ENCODE peak calls at places on chromosomes 12 and 14, in ten cellular contexts. One of them, this sample, is unnamed. For H3K36me3, the result is how much of the 10 kb centered on the place peaks cover.

GRCh38 chr12:42759622-42760273 is 170.2 kb upstream of the PRICKLE1 start:
- DNase-seq in transverse colon: peak
- DNase-seq in HepG2: no peak
- DNase-seq in tibial artery: peak
- DNase-seq in IMR-90: peak
- DNase-seq in vagina: no peak
- DNase-seq in hepatocyte: peak
- DNase-seq in K562: no peak
- DNase-seq in GM23338: no peak
- DNase-seq in PC-9: peak
- DNase-seq in this sample: no peak

GRCh38 chr12:3257411-3257810 is 180.2 kb downstream of the TSPAN9 start:
- DNase-seq in transverse colon: no peak
- DNase-seq in HepG2: no peak
- DNase-seq in tibial artery: no peak
- DNase-seq in IMR-90: no peak
- DNase-seq in vagina: no peak
- DNase-seq in hepatocyte: no peak
- DNase-seq in K562: no peak
- DNase-seq in GM23338: no peak
- DNase-seq in PC-9: peak
- DNase-seq in this sample: no peak

GRCh38 chr12:84161296-84161695 is 751.3 kb downstream of the SLC6A15 start:
- DNase-seq in transverse colon: no peak
- DNase-seq in HepG2: no peak
- DNase-seq in tibial artery: no peak
- DNase-seq in IMR-90: no peak
- DNase-seq in vagina: no peak
- DNase-seq in hepatocyte: no peak
- DNase-seq in K562: no peak
- DNase-seq in GM23338: no peak
- DNase-seq in PC-9: no peak
- DNase-seq in this sample: no peak

GRCh38 chr12:8709124-8709830 is 11.5 kb downstream of the RIMKLB start:
- DNase-seq in transverse colon: peak
- DNase-seq in HepG2: no peak
- DNase-seq in tibial artery: peak
- DNase-seq in IMR-90: no peak
- DNase-seq in vagina: no peak
- DNase-seq in hepatocyte: no peak
- DNase-seq in K562: no peak
- DNase-seq in GM23338: no peak
- DNase-seq in PC-9: no peak
- DNase-seq in this sample: peak

GRCh38 chr14:75968461-75968860 is 13.3 kb downstream of the TGFB3 start:
- DNase-seq in transverse colon: no peak
- DNase-seq in HepG2: no peak
- DNase-seq in tibial artery: peak
- DNase-seq in IMR-90: no peak
- DNase-seq in vagina: no peak
- DNase-seq in hepatocyte: no peak
- DNase-seq in K562: no peak
- DNase-seq in GM23338: no peak
- DNase-seq in PC-9: no peak
- DNase-seq in this sample: no peak

GRCh38 chr12:117053050-117053400 is 46.2 kb downstream of the TESC start:
- DNase-seq in transverse colon: no peak
- DNase-seq in HepG2: no peak
- DNase-seq in tibial artery: no peak
- DNase-seq in IMR-90: no peak
- DNase-seq in vagina: no peak
- DNase-seq in hepatocyte: no peak
- DNase-seq in K562: no peak
- DNase-seq in GM23338: no peak
- DNase-seq in PC-9: no peak
- DNase-seq in this sample: no peak

GRCh38 chr12:57237952-57238853 is 8.7 kb downstream of the SHMT2 start:
- DNase-seq in transverse colon: peak
- DNase-seq in HepG2: no peak
- DNase-seq in tibial artery: no peak
- DNase-seq in IMR-90: no peak
- DNase-seq in vagina: no peak
- DNase-seq in hepatocyte: no peak
- DNase-seq in K562: peak
- DNase-seq in GM23338: peak
- DNase-seq in PC-9: no peak
- DNase-seq in this sample: peak

GRCh38 chr12:26839551-26839950 is 6.6 kb upstream of the ITPR2 start:
- DNase-seq in transverse colon: no peak
- DNase-seq in HepG2: no peak
- DNase-seq in tibial artery: no peak
- DNase-seq in IMR-90: no peak
- DNase-seq in vagina: no peak
- DNase-seq in hepatocyte: no peak
- DNase-seq in K562: no peak
- DNase-seq in GM23338: no peak
- DNase-seq in PC-9: no peak
- DNase-seq in this sample: no peak

GRCh38 chr12:128069359-128069997 is 197.5 kb upstream of the TMEM132C start:
- DNase-seq in transverse colon: peak
- DNase-seq in HepG2: peak
- DNase-seq in tibial artery: no peak
- DNase-seq in IMR-90: peak
- DNase-seq in vagina: no peak
- DNase-seq in hepatocyte: peak
- DNase-seq in K562: peak
- DNase-seq in GM23338: peak
- DNase-seq in PC-9: no peak
- DNase-seq in this sample: peak

GRCh38 chr14:81256289-81256960 is 35.7 kb upstream of the GTF2A1 start:
- DNase-seq in transverse colon: no peak
- DNase-seq in HepG2: no peak
- DNase-seq in tibial artery: no peak
- DNase-seq in IMR-90: no peak
- DNase-seq in vagina: no peak
- DNase-seq in hepatocyte: no peak
- DNase-seq in K562: no peak
- DNase-seq in GM23338: no peak
- DNase-seq in PC-9: no peak
- DNase-seq in this sample: no peak

GRCh38 chr14:100692859-100693558 is 33.7 kb upstream of the DLK1 start:
- DNase-seq in transverse colon: no peak
- DNase-seq in HepG2: peak
- DNase-seq in tibial artery: no peak
- DNase-seq in IMR-90: peak
- DNase-seq in vagina: no peak
- DNase-seq in hepatocyte: peak
- DNase-seq in K562: no peak
- DNase-seq in GM23338: no peak
- DNase-seq in PC-9: peak
- DNase-seq in this sample: peak

GRCh38 chr14:88184956-88185355 is 138.1 kb downstream of the KCNK10 start:
- DNase-seq in transverse colon: no peak
- DNase-seq in HepG2: no peak
- DNase-seq in tibial artery: no peak
- DNase-seq in IMR-90: no peak
- DNase-seq in vagina: no peak
- DNase-seq in hepatocyte: no peak
- DNase-seq in K562: no peak
- DNase-seq in GM23338: no peak
- DNase-seq in PC-9: no peak
- DNase-seq in this sample: no peak

GRCh38 chr12:127928615-127929014 is 338.4 kb upstream of the TMEM132C start:
- DNase-seq in transverse colon: no peak
- DNase-seq in HepG2: no peak
- DNase-seq in tibial artery: no peak
- DNase-seq in IMR-90: no peak
- DNase-seq in vagina: no peak
- DNase-seq in hepatocyte: no peak
- DNase-seq in K562: no peak
- DNase-seq in GM23338: no peak
- DNase-seq in PC-9: no peak
- DNase-seq in this sample: peak

GRCh38 chr14:90045608-90046007 is 16.2 kb upstream of the KCNK13 start:
- DNase-seq in transverse colon: no peak
- DNase-seq in HepG2: peak
- DNase-seq in tibial artery: no peak
- DNase-seq in IMR-90: no peak
- DNase-seq in vagina: no peak
- DNase-seq in hepatocyte: no peak
- DNase-seq in K562: no peak
- DNase-seq in GM23338: no peak
- DNase-seq in PC-9: no peak
- DNase-seq in this sample: no peak

GRCh38 chr14:101965145-101965531 is 765 bp downstream of the DYNC1H1 start:
- DNase-seq in transverse colon: peak
- DNase-seq in HepG2: peak
- DNase-seq in tibial artery: peak
- DNase-seq in IMR-90: peak
- DNase-seq in vagina: no peak
- DNase-seq in hepatocyte: peak
- DNase-seq in K562: no peak
- DNase-seq in GM23338: peak
- DNase-seq in PC-9: peak
- DNase-seq in this sample: peak

GRCh38 chr12:31324845-31325523 is 966 bp downstream of the SINHCAF start:
- DNase-seq in transverse colon: peak
- DNase-seq in HepG2: no peak
- DNase-seq in tibial artery: peak
- DNase-seq in IMR-90: peak
- DNase-seq in vagina: peak
- DNase-seq in hepatocyte: peak
- DNase-seq in K562: peak
- DNase-seq in GM23338: peak
- DNase-seq in PC-9: no peak
- DNase-seq in this sample: peak

DNA sequence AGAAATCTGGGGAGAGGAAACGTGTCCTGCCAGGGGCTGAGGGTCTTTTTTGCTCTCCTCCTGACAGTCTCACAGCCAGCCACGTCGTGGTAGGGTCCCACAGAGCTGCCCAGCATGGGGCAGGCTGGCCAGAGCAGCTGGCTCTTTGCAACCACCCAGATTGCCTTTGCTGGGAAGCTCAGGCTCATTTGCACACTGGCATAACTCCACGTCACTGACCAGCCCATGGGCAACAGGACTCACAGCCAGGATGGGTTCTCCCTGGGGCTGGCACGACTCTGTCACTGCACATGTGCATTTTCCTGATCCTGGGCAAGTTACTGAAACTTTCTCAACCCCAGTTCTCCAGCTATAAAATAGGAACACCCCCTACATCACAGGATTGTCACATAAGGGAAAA is 242.2 kb downstream of the DPF3 start:
- DNase-seq in transverse colon: no peak
- DNase-seq in HepG2: no peak
- DNase-seq in tibial artery: no peak
- DNase-seq in IMR-90: no peak
- DNase-seq in vagina: peak
- DNase-seq in hepatocyte: no peak
- DNase-seq in K562: no peak
- DNase-seq in GM23338: no peak
- DNase-seq in PC-9: no peak
- DNase-seq in this sample: no peak
- H3K27ac ChIP-seq in transverse colon: no peak
- H3K27ac ChIP-seq in HepG2: no peak
- H3K27ac ChIP-seq in tibial artery: no peak
- H3K27ac ChIP-seq in IMR-90: peak
- H3K27ac ChIP-seq in vagina: no peak
- H3K27ac ChIP-seq in hepatocyte: no peak
- H3K27ac ChIP-seq in K562: no peak
- H3K27ac ChIP-seq in GM23338: no peak
- H3K27ac ChIP-seq in PC-9: no peak
- H3K27ac ChIP-seq in this sample: no peak

DNA sequence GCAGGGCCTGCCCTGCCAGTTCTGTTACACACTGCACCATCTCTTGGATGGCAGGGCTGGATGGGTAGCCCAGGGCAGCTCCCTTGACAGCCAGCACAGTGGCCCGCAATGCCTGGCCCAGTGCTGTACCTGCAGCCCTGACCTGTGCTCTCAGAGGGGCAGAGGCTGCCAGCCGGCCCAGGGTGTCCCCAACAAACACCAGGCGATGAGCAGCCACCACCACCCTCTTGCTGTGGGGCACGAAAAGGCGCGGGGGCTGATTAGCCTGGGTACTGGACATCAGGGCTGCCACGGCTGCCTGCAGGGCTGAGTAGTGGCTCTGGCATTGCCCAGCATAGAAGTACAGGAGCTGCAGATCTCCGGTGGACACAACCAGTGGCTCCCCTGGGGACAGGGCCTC is 4.6 kb upstream of the SLC22A17 start:
- DNase-seq in transverse colon: no peak
- DNase-seq in HepG2: no peak
- DNase-seq in tibial artery: no peak
- DNase-seq in IMR-90: no peak
- DNase-seq in vagina: peak
- DNase-seq in hepatocyte: no peak
- DNase-seq in K562: no peak
- DNase-seq in GM23338: no peak
- DNase-seq in PC-9: no peak
- DNase-seq in this sample: no peak
- H3K36me3 ChIP-seq in transverse colon: under half
- H3K36me3 ChIP-seq in HepG2: under half
- H3K36me3 ChIP-seq in tibial artery: half or more
- H3K36me3 ChIP-seq in IMR-90: under half
- H3K36me3 ChIP-seq in vagina: under half
- H3K36me3 ChIP-seq in hepatocyte: under half
- H3K36me3 ChIP-seq in K562: under half
- H3K36me3 ChIP-seq in GM23338: under half
- H3K36me3 ChIP-seq in PC-9: under half
- H3K36me3 ChIP-seq in this sample: under half

DNA sequence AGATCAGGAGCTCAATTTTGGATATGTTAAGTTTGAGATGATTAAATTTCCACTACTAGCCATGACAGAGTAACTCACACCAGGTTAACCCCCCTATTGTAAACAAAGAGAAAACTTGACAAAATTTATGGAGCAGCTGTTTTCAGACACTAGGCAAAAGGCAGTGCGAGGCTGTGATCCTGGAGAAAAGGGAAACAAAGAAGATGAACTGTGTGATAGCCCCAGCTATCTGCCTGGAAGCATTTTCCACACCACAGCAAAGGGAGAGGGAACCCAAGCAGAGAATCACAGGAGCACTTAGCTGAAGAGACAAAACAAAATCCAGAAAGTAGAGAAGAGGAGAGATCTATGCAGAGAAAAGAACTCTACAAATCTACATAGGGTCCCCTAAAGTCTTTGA is 145.0 kb downstream of the KIF21A start:
- DNase-seq in transverse colon: no peak
- DNase-seq in HepG2: no peak
- DNase-seq in tibial artery: no peak
- DNase-seq in IMR-90: no peak
- DNase-seq in vagina: no peak
- DNase-seq in hepatocyte: no peak
- DNase-seq in K562: no peak
- DNase-seq in GM23338: no peak
- DNase-seq in PC-9: no peak
- DNase-seq in this sample: no peak
- H3K27ac ChIP-seq in transverse colon: no peak
- H3K27ac ChIP-seq in HepG2: no peak
- H3K27ac ChIP-seq in tibial artery: no peak
- H3K27ac ChIP-seq in IMR-90: no peak
- H3K27ac ChIP-seq in vagina: no peak
- H3K27ac ChIP-seq in hepatocyte: no peak
- H3K27ac ChIP-seq in K562: no peak
- H3K27ac ChIP-seq in GM23338: no peak
- H3K27ac ChIP-seq in PC-9: no peak
- H3K27ac ChIP-seq in this sample: no peak

GRCh38 chr12:76069339-76069738 is 15.1 kb downstream of the NAP1L1 start:
- DNase-seq in transverse colon: no peak
- DNase-seq in HepG2: no peak
- DNase-seq in tibial artery: no peak
- DNase-seq in IMR-90: no peak
- DNase-seq in vagina: no peak
- DNase-seq in hepatocyte: no peak
- DNase-seq in K562: no peak
- DNase-seq in GM23338: peak
- DNase-seq in PC-9: no peak
- DNase-seq in this sample: no peak
- H3K36me3 ChIP-seq in transverse colon: under half
- H3K36me3 ChIP-seq in HepG2: under half
- H3K36me3 ChIP-seq in tibial artery: under half
- H3K36me3 ChIP-seq in IMR-90: under half
- H3K36me3 ChIP-seq in vagina: under half
- H3K36me3 ChIP-seq in hepatocyte: under half
- H3K36me3 ChIP-seq in K562: half or more
- H3K36me3 ChIP-seq in GM23338: under half
- H3K36me3 ChIP-seq in PC-9: half or more
- H3K36me3 ChIP-seq in this sample: half or more

This sample was measured in SJCRH30.